ENCODE peak calls at places on chromosomes 4 and X, in six cellular contexts. One of them, this sample, is unnamed.

GRCh38 chr4:52751349-52751911 is at the start of gene ERVMER34-1:
- DNase-seq in H1: peak; percentile 88
- DNase-seq in psoas muscle: peak; percentile 52
- DNase-seq in OCI-LY7: no peak
- DNase-seq in AG04450: no peak
- DNase-seq in choroid plexus epithelial cell: peak; percentile 45
- DNase-seq in this sample: no peak

GRCh38 chrX:54178100-54178940 is 4.7 kb downstream of the FAM120C start:
- DNase-seq in H1: no peak
- DNase-seq in psoas muscle: no peak
- DNase-seq in OCI-LY7: no peak
- DNase-seq in AG04450: peak; percentile 8
- DNase-seq in choroid plexus epithelial cell: peak; percentile 80
- DNase-seq in this sample: no peak

GRCh38 chr4:166153539-166153938 is 280.5 kb downstream of the TLL1 start:
- DNase-seq in H1: no peak
- DNase-seq in psoas muscle: no peak
- DNase-seq in OCI-LY7: no peak
- DNase-seq in AG04450: no peak
- DNase-seq in choroid plexus epithelial cell: peak; percentile 26
- DNase-seq in this sample: no peak

GRCh38 chrX:133838761-133839676 is 146.4 kb downstream of the GPC3 start:
- DNase-seq in H1: peak; percentile 66
- DNase-seq in psoas muscle: no peak
- DNase-seq in OCI-LY7: peak; percentile 12
- DNase-seq in AG04450: no peak
- DNase-seq in choroid plexus epithelial cell: peak; percentile 60
- DNase-seq in this sample: no peak

GRCh38 chr4:2390780-2391490 is 27.5 kb downstream of the ZFYVE28 start:
- DNase-seq in H1: no peak
- DNase-seq in psoas muscle: peak; percentile 8
- DNase-seq in OCI-LY7: peak; percentile 12
- DNase-seq in AG04450: no peak
- DNase-seq in choroid plexus epithelial cell: no peak
- DNase-seq in this sample: no peak

GRCh38 chrX:21354725-21355124 is 19.5 kb upstream of the CNKSR2 start:
- DNase-seq in H1: no peak
- DNase-seq in psoas muscle: no peak
- DNase-seq in OCI-LY7: no peak
- DNase-seq in AG04450: no peak
- DNase-seq in choroid plexus epithelial cell: no peak
- DNase-seq in this sample: no peak

GRCh38 chr4:142095886-142096605 is 459.7 kb downstream of the IL15 start:
- DNase-seq in H1: no peak
- DNase-seq in psoas muscle: no peak
- DNase-seq in OCI-LY7: no peak
- DNase-seq in AG04450: peak; percentile 85
- DNase-seq in choroid plexus epithelial cell: peak; percentile 90
- DNase-seq in this sample: no peak

GRCh38 chr4:144648042-144648441 is 2.1 kb downstream of the HHIP start:
- DNase-seq in H1: no peak
- DNase-seq in psoas muscle: no peak
- DNase-seq in OCI-LY7: no peak
- DNase-seq in AG04450: no peak
- DNase-seq in choroid plexus epithelial cell: peak; percentile 17
- DNase-seq in this sample: no peak

GRCh38 chrX:103688949-103689348 is 2.5 kb upstream of the MORF4L2 start:
- DNase-seq in H1: no peak
- DNase-seq in psoas muscle: no peak
- DNase-seq in OCI-LY7: peak; percentile 59
- DNase-seq in AG04450: no peak
- DNase-seq in choroid plexus epithelial cell: peak; percentile 58
- DNase-seq in this sample: no peak

GRCh38 chr4:15868065-15868464 is 70.5 kb downstream of the FGFBP1 start:
- DNase-seq in H1: no peak
- DNase-seq in psoas muscle: no peak
- DNase-seq in OCI-LY7: no peak
- DNase-seq in AG04450: no peak
- DNase-seq in choroid plexus epithelial cell: peak; percentile 12
- DNase-seq in this sample: no peak

GRCh38 chrX:137926090-137926489 is 360.2 kb downstream of the ZIC3 start:
- DNase-seq in H1: no peak
- DNase-seq in psoas muscle: no peak
- DNase-seq in OCI-LY7: peak; percentile 5
- DNase-seq in AG04450: no peak
- DNase-seq in choroid plexus epithelial cell: peak; percentile 19
- DNase-seq in this sample: no peak

GRCh38 chrX:76453737-76454406 is 26.4 kb downstream of the MAGEE1 start:
- DNase-seq in H1: peak; percentile 46
- DNase-seq in psoas muscle: no peak
- DNase-seq in OCI-LY7: no peak
- DNase-seq in AG04450: no peak
- DNase-seq in choroid plexus epithelial cell: no peak
- DNase-seq in this sample: no peak

GRCh38 chr4:55386073-55386472 is 9.7 kb upstream of the TMEM165 start:
- DNase-seq in H1: no peak
- DNase-seq in psoas muscle: no peak
- DNase-seq in OCI-LY7: peak; percentile 37
- DNase-seq in AG04450: no peak
- DNase-seq in choroid plexus epithelial cell: peak; percentile 69
- DNase-seq in this sample: no peak

GRCh38 chrX:19513383-19513782 is 1.9 kb downstream of the MAP3K15 start:
- DNase-seq in H1: no peak
- DNase-seq in psoas muscle: no peak
- DNase-seq in OCI-LY7: no peak
- DNase-seq in AG04450: peak; percentile 7
- DNase-seq in choroid plexus epithelial cell: peak; percentile 5
- DNase-seq in this sample: no peak

GRCh38 chr4:153038493-153039311 is 102.6 kb downstream of the FHDC1 start:
- DNase-seq in H1: no peak
- DNase-seq in psoas muscle: no peak
- DNase-seq in OCI-LY7: no peak
- DNase-seq in AG04450: no peak
- DNase-seq in choroid plexus epithelial cell: no peak
- DNase-seq in this sample: no peak

GRCh38 chrX:39063037-39063436 is 261.8 kb downstream of the MID1IP1 start:
- DNase-seq in H1: no peak
- DNase-seq in psoas muscle: peak; percentile 54
- DNase-seq in OCI-LY7: no peak
- DNase-seq in AG04450: no peak
- DNase-seq in choroid plexus epithelial cell: no peak
- DNase-seq in this sample: no peak

GRCh38 chr4:38865445-38865844 is 2.2 kb upstream of the FAM114A1 start:
- DNase-seq in H1: no peak
- DNase-seq in psoas muscle: no peak
- DNase-seq in OCI-LY7: no peak
- DNase-seq in AG04450: no peak
- DNase-seq in choroid plexus epithelial cell: no peak
- DNase-seq in this sample: no peak

GRCh38 chrX:78104447-78105176 is 564 bp downstream of the PGK1 start:
- DNase-seq in H1: no peak
- DNase-seq in psoas muscle: peak; percentile 81
- DNase-seq in OCI-LY7: peak; percentile 56
- DNase-seq in AG04450: no peak
- DNase-seq in choroid plexus epithelial cell: peak; percentile 59
- DNase-seq in this sample: no peak

GRCh38 chr4:146235654-146236570 is 21.6 kb downstream of the REELD1 start:
- DNase-seq in H1: no peak
- DNase-seq in psoas muscle: no peak
- DNase-seq in OCI-LY7: no peak
- DNase-seq in AG04450: no peak
- DNase-seq in choroid plexus epithelial cell: peak; percentile 39
- DNase-seq in this sample: no peak

GRCh38 chrX:77436682-77437081 is 10.5 kb upstream of the FGF16 start:
- DNase-seq in H1: no peak
- DNase-seq in psoas muscle: no peak
- DNase-seq in OCI-LY7: peak; percentile 2
- DNase-seq in AG04450: no peak
- DNase-seq in choroid plexus epithelial cell: no peak
- DNase-seq in this sample: no peak

GRCh38 chrX:39398215-39398972 is 597.1 kb downstream of the MID1IP1 start:
- DNase-seq in H1: no peak
- DNase-seq in psoas muscle: no peak
- DNase-seq in OCI-LY7: no peak
- DNase-seq in AG04450: no peak
- DNase-seq in choroid plexus epithelial cell: no peak
- DNase-seq in this sample: no peak

GRCh38 chr4:99943904-99944437 is 2.4 kb downstream of the DNAJB14 start:
- DNase-seq in H1: no peak
- DNase-seq in psoas muscle: no peak
- DNase-seq in OCI-LY7: no peak
- DNase-seq in AG04450: no peak
- DNase-seq in choroid plexus epithelial cell: no peak
- DNase-seq in this sample: no peak

GRCh38 chr4:99947608-99948007 is 1.2 kb upstream of the DNAJB14 start:
- DNase-seq in H1: no peak
- DNase-seq in psoas muscle: no peak
- DNase-seq in OCI-LY7: no peak
- DNase-seq in AG04450: no peak
- DNase-seq in choroid plexus epithelial cell: no peak
- DNase-seq in this sample: no peak

GRCh38 chr4:99945718-99946345 is 586 bp downstream of the DNAJB14 start:
- DNase-seq in H1: no peak
- DNase-seq in psoas muscle: no peak
- DNase-seq in OCI-LY7: peak; percentile 42
- DNase-seq in AG04450: no peak
- DNase-seq in choroid plexus epithelial cell: peak; percentile 43
- DNase-seq in this sample: no peak

GRCh38 chr4:99947190-99947578 is 766 bp upstream of the DNAJB14 start:
- DNase-seq in H1: no peak
- DNase-seq in psoas muscle: no peak
- DNase-seq in OCI-LY7: no peak
- DNase-seq in AG04450: no peak
- DNase-seq in choroid plexus epithelial cell: peak; percentile 33
- DNase-seq in this sample: no peak

DNA sequence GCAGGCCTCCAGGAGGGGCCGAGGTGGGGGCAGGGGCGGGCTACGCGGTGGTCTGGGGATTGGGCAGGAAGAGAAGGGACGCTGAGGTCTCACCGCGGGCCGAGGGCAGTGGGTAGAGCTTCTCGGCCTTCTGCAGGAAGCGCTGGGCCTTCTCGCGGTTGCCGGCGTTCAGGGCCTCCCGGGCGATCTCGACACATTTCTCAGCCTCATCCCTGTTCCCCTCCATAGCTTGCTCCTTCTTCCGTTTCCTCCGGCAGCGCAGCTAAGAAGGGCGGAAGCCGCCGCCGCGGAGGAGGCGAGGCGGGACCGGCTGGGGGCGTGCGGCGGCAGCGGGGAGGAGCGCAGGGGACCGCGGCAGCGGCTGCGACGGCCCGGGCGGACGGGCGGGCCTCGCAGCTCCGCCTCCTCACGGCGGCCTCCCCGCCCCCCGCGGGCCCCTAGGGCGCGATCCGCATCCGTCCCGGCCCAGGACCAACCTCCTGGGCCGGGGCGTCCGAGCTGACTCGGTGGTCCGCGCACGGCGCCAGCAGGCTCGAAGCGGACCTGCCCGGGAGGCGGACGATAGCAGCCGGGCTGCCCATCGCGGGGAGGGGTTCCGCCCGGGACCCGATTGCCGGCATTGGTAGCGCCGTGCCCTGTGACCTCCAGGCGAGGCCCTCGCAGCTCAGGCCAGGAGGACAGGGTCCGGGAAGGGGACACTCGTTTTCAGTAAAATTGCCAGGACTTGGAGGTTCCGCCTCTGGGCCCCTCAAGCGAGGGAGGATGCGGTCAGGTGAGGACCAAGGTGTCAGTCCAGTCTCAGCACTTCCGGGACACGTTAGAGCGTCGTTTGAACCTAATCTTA is at the start of gene DNAJB14:
- DNase-seq in H1: peak; percentile 83
- DNase-seq in psoas muscle: peak; percentile 89
- DNase-seq in OCI-LY7: peak; percentile 83
- DNase-seq in AG04450: no peak
- DNase-seq in choroid plexus epithelial cell: peak; percentile 74
- DNase-seq in this sample: peak; percentile 30
- TF ChIP-seq CTCF in H1: no peak
- TF ChIP-seq CTCF in psoas muscle: peak; percentile 9
- TF ChIP-seq CTCF in OCI-LY7: no peak
- TF ChIP-seq CTCF in AG04450: no peak
- TF ChIP-seq CTCF in choroid plexus epithelial cell: no peak
- TF ChIP-seq CTCF in this sample: peak; percentile 2

DNA sequence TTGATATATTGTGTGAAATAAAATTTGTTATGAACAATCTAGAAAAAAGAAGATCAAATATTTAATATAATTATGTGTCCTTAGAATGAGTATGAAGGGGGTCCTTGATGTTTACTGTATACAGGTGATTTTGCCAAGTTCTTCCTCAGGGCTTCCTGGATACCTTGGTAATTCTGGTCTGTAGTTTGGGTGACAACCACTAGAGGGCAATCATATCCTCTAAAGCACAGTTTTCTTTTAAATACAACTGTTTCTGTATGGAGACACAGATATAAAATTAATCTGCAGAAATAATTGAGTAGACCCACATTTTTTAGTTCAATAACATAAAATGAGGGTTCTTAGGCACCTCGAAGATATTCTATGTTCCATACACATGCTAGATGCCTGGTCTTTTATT is 157.7 kb downstream of the SPANXN1 start:
- DNase-seq in H1: no peak
- DNase-seq in psoas muscle: no peak
- DNase-seq in OCI-LY7: peak; percentile 17
- DNase-seq in AG04450: no peak
- DNase-seq in choroid plexus epithelial cell: peak; percentile 13
- DNase-seq in this sample: no peak
- TF ChIP-seq CTCF in H1: no peak
- TF ChIP-seq CTCF in psoas muscle: peak; percentile 48
- TF ChIP-seq CTCF in OCI-LY7: peak; percentile 74
- TF ChIP-seq CTCF in AG04450: peak; percentile 33
- TF ChIP-seq CTCF in choroid plexus epithelial cell: peak; percentile 44
- TF ChIP-seq CTCF in this sample: peak; percentile 38

GRCh38 chr4:75432683-75433082 is 81.5 kb downstream of the RCHY1 start:
- DNase-seq in H1: no peak
- DNase-seq in psoas muscle: no peak
- DNase-seq in OCI-LY7: peak; percentile 21
- DNase-seq in AG04450: no peak
- DNase-seq in choroid plexus epithelial cell: peak; percentile 35
- DNase-seq in this sample: no peak
- TF ChIP-seq CTCF in H1: peak; percentile 29
- TF ChIP-seq CTCF in psoas muscle: no peak
- TF ChIP-seq CTCF in OCI-LY7: peak; percentile 59
- TF ChIP-seq CTCF in AG04450: peak; percentile 50
- TF ChIP-seq CTCF in choroid plexus epithelial cell: peak; percentile 47
- TF ChIP-seq CTCF in this sample: peak; percentile 14

GRCh38 chrX:105190252-105190853 is 30.1 kb downstream of the TEX13A start:
- DNase-seq in H1: peak; percentile 50
- DNase-seq in psoas muscle: no peak
- DNase-seq in OCI-LY7: peak; percentile 9
- DNase-seq in AG04450: no peak
- DNase-seq in choroid plexus epithelial cell: peak; percentile 46
- DNase-seq in this sample: no peak
- TF ChIP-seq CTCF in H1: no peak
- TF ChIP-seq CTCF in psoas muscle: peak; percentile 85
- TF ChIP-seq CTCF in OCI-LY7: peak; percentile 78
- TF ChIP-seq CTCF in AG04450: peak; percentile 64
- TF ChIP-seq CTCF in choroid plexus epithelial cell: peak; percentile 64
- TF ChIP-seq CTCF in this sample: peak; percentile 55

GRCh38 chr4:186300659-186301377 is 34.8 kb downstream of the F11 start:
- DNase-seq in H1: no peak
- DNase-seq in psoas muscle: no peak
- DNase-seq in OCI-LY7: no peak
- DNase-seq in AG04450: no peak
- DNase-seq in choroid plexus epithelial cell: no peak
- DNase-seq in this sample: no peak
- TF ChIP-seq CTCF in H1: no peak
- TF ChIP-seq CTCF in psoas muscle: no peak
- TF ChIP-seq CTCF in OCI-LY7: no peak
- TF ChIP-seq CTCF in AG04450: no peak
- TF ChIP-seq CTCF in choroid plexus epithelial cell: no peak
- TF ChIP-seq CTCF in this sample: no peak